ENCODE peak calls at places on chromosomes 12 and 14, in ten cellular contexts. V is NCI-H1694; J is cardiac fibroblast; Y is amygdala; Z is left cardiac atrium; O is stimulated activated CD4-positive, alpha-beta T cell treated with anti-CD3 and anti-CD28 coated beads, Interleukin-15, amount 100 ng/mL, for 1 hour; M is AG08395; N is activated CD8-positive, alpha-beta memory T cell treated with anti-CD3 and anti-CD28 coated beads, Interleukin-2, amount 50 U/mL, for 48 hours; D is M059J; U is DND-41. Q is an unnamed sample.

GRCh38 chr12:23049180-23049579 is 424.2 kb downstream of the ETNK1 start:
- DNase-seq in Y (no peak), V (no peak), N (no peak), D (peak), J (no peak), O (no peak), Z (no peak), M (no peak), U (no peak), Q (no peak)

GRCh38 chr14:68979021-68979721 is at the start of gene ACTN1:
- DNase-seq in Y (peak), U (peak), Z (peak), N (peak), V (peak), J (peak), O (peak), M (peak), D (peak), Q (peak)

GRCh38 chr14:100709252-100709955 is 17.3 kb upstream of the DLK1 start:
- DNase-seq in N (no peak), J (peak), Y (no peak), Z (no peak), O (no peak), M (peak), D (no peak), V (no peak), U (peak), Q (no peak)

GRCh38 chr14:31543969-31544799 is 17.0 kb upstream of the NUBPL start:
- DNase-seq in U (no peak), Z (no peak), N (no peak), Y (no peak), V (no peak), D (no peak), J (peak), O (no peak), M (no peak), Q (no peak)

GRCh38 chr14:79570648-79571047 is 640.7 kb downstream of the DIO2 start:
- DNase-seq in Z (no peak), O (no peak), U (no peak), J (no peak), N (no peak), Y (no peak), V (no peak), D (no peak), M (no peak), Q (no peak)

GRCh38 chr12:86724716-86725115 is 468.5 kb upstream of the MGAT4C start:
- DNase-seq in Z (no peak), O (no peak), N (no peak), U (no peak), M (peak), J (peak), D (peak), V (no peak), Y (no peak), Q (no peak)

GRCh38 chr12:6322969-6323339 is 12.5 kb downstream of the PLEKHG6 start:
- DNase-seq in Y (no peak), Z (no peak), D (no peak), J (peak), V (no peak), U (no peak), N (no peak), O (no peak), M (no peak), Q (no peak)

GRCh38 chr14:96268426-96269358 is 12.7 kb downstream of the BDKRB1 start:
- DNase-seq in M (peak), Z (peak), O (no peak), N (no peak), D (peak), U (no peak), V (no peak), J (peak), Y (no peak), Q (peak)

GRCh38 chr12:64744422-64745258 is 14.6 kb downstream of the GNS start:
- DNase-seq in Z (no peak), O (no peak), U (no peak), N (no peak), J (peak), Y (no peak), D (peak), M (peak), V (no peak), Q (no peak)

GRCh38 chr12:109525279-109525585 is 47.8 kb downstream of the UBE3B start:
- DNase-seq in N (no peak), O (no peak), M (no peak), V (no peak), J (no peak), Z (no peak), D (no peak), U (no peak), Y (no peak), Q (no peak)

GRCh38 chr14:34081576-34082136 is 130.8 kb upstream of the EGLN3 start:
- DNase-seq in V (peak), J (peak), O (no peak), U (no peak), D (peak), M (peak), Z (no peak), Y (no peak), N (no peak), Q (no peak)

GRCh38 chr12:92210062-92210461 is 64.4 kb upstream of the BTG1 start:
- DNase-seq in J (no peak), O (no peak), Z (no peak), D (no peak), U (peak), V (no peak), N (no peak), Y (no peak), M (no peak), Q (no peak)

GRCh38 chr14:84042992-84043391 is 1487.0 kb upstream of the FLRT2 start:
- DNase-seq in Y (no peak), N (no peak), O (no peak), M (no peak), Z (no peak), D (no peak), V (no peak), U (no peak), J (no peak), Q (no peak)

GRCh38 chr14:64232095-64232830 is 61.9 kb downstream of the ESR2 start:
- DNase-seq in N (peak), V (no peak), U (no peak), O (no peak), M (peak), J (peak), Y (no peak), Z (no peak), D (peak), Q (peak)

GRCh38 chr12:102010265-102010994 is 51.4 kb downstream of the WASHC3 start:
- DNase-seq in O (no peak), Z (no peak), V (no peak), J (no peak), M (no peak), U (no peak), N (no peak), Y (no peak), D (no peak), Q (no peak)

GRCh38 chr12:47602330-47602729 is 103.5 kb downstream of the RPAP3 start:
- DNase-seq in N (no peak), V (no peak), D (peak), J (peak), Y (no peak), M (peak), U (no peak), Z (no peak), O (no peak), Q (no peak)

GRCh38 chr12:109626378-109627115 is 53.0 kb downstream of the MVK start:
- DNase-seq in N (no peak), V (no peak), Z (no peak), J (no peak), M (no peak), Y (peak), D (no peak), U (no peak), O (no peak), Q (no peak)

GRCh38 chr12:79373896-79374499 is 316.8 kb downstream of the PAWR start:
- DNase-seq in J (peak), V (peak), O (no peak), U (peak), Z (no peak), M (peak), Y (no peak), D (peak), N (peak), Q (peak)

GRCh38 chr12:93990832-93991748 is 157.3 kb upstream of the PLXNC1 start:
- DNase-seq in U (no peak), J (peak), M (peak), Z (peak), O (no peak), V (no peak), D (peak), Y (peak), N (no peak), Q (no peak)

Q was measured in T1000.